ENCODE peak calls at places on chromosome 6, in five cellular contexts. L is H9, P is neuronal stem cell, V is H1, B is mesenchymal stem cell. O is an unnamed sample.
A peak's percentile ranks its signal among the peaks of the same experiment; 100 is the strongest.

GRCh38 chr6:149242883-149243282 is 74.6 kb upstream of the TAB2 start:
- DNase-seq in B (no peak), L (no peak), V (no peak), P (no peak), O (no peak)

GRCh38 chr6:44801188-44801587 is 413.7 kb downstream of the CDC5L start:
- DNase-seq in B (no peak), P (no peak), V (no peak), L (no peak), O (no peak)

GRCh38 chr6:20159781-20160540 is 52.3 kb downstream of the MBOAT1 start:
- DNase-seq in L (no peak), P (no peak), V (no peak), B (peak; percentile 2), O (no peak)

GRCh38 chr6:41072836-41073202 is at the start of gene NFYA:
- DNase-seq in B (peak; percentile 99), P (no peak), L (peak; percentile 99), V (no peak), O (no peak)

GRCh38 chr6:29980501-29980900 is 38.2 kb downstream of the HLA-A start:
- DNase-seq in V (no peak), P (no peak), L (no peak), B (no peak), O (no peak)

GRCh38 chr6:38612386-38612965 is 27.3 kb downstream of the BTBD9 start:
- DNase-seq in B (peak; percentile 74), L (no peak), V (no peak), P (no peak), O (no peak)

GRCh38 chr6:19804362-19805145 is 32.6 kb upstream of the ID4 start:
- DNase-seq in L (peak; percentile 96), P (peak; percentile 93), V (peak; percentile 82), B (peak; percentile 98), O (peak; percentile 98)

GRCh38 chr6:92008757-92009502 is 1410.4 kb downstream of the EPHA7 start:
- DNase-seq in V (no peak), B (no peak), L (no peak), P (no peak), O (peak; percentile 4)

GRCh38 chr6:152316024-152316423 is 321.1 kb downstream of the SYNE1 start:
- DNase-seq in V (no peak), B (peak; percentile 76), P (no peak), L (no peak), O (peak; percentile 70)
- H3K18ac ChIP-seq in V (no peak overlapping the region), B (no peak overlapping the region), P (no peak overlapping the region), L (no peak overlapping the region), O (no peak overlapping the region)

GRCh38 chr6:51865176-51865575 is 222.2 kb downstream of the PKHD1 start:
- DNase-seq in B (no peak), V (no peak), L (no peak), P (no peak), O (no peak)
- H2BK12ac ChIP-seq in B (no peak overlapping the region), V (no peak overlapping the region), L (no peak overlapping the region), P (no peak overlapping the region), O (no peak overlapping the region)

GRCh38 chr6:26028212-26028752 is 58.9 kb upstream of the HFE start:
- DNase-seq in V (no peak), B (no peak), L (no peak), P (no peak), O (no peak)
- H3K18ac ChIP-seq in V (peak overlapping the region; percentile 64), B (no peak overlapping the region), L (peak overlapping the region; percentile 83), P (no peak overlapping the region), O (no peak overlapping the region)

GRCh38 chr6:154558984-154559383 is 48.5 kb upstream of the CNKSR3 start:
- DNase-seq in V (no peak), P (no peak), L (no peak), B (no peak), O (no peak)

GRCh38 chr6:154565331-154565730 is 54.8 kb upstream of the CNKSR3 start:
- DNase-seq in B (no peak), P (no peak), L (no peak), V (no peak), O (no peak)

GRCh38 chr6:154566866-154567265 is 56.4 kb upstream of the CNKSR3 start:
- DNase-seq in V (no peak), P (no peak), B (no peak), L (no peak), O (no peak)

GRCh38 chr6:154558513-154558912 is 48.0 kb upstream of the CNKSR3 start:
- DNase-seq in B (no peak), V (no peak), P (no peak), L (no peak), O (no peak)

DNA sequence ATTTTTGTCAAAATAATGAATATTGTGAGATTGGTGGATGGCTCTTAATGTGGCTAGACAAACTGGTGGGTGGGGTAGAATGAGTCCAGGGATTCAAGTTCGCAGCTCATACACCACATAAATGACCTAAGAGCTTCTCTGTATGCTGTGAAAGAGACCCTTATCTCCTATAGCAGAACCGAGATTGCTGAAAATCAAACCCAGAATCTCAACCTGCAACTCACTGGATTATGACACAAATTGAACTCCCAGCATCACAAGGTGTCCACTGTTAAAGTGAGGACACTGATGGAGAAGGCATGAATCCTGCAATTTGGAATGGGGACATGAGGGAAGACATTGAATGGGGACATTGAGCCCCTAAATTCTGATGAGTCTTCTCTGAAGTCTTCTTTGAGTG is 51.3 kb upstream of the CNKSR3 start:
- DNase-seq in L (no peak), P (no peak), B (no peak), V (no peak), O (no peak)
- H2BK12ac ChIP-seq in L (no peak overlapping the region), P (no peak overlapping the region), B (no peak overlapping the region), V (no peak overlapping the region), O (no peak overlapping the region)

DNA sequence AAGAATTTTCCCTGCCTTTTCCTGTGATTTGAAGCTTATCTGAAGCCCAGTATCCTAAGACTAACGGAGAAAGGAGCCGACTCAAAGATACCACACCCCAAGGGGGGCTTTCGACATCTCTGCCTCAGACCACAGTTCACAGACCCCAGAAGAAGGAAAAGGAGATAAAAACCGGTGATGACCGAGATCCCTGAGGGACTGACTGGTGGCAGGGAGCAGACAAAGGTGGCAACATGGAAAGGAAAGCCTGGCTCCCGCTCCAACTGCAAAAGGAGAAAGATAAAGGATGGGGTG is 668 bp downstream of the STK38 start:
- DNase-seq in L (no peak), B (no peak), P (peak; percentile 27), V (no peak), O (peak; percentile 12)
- H3K18ac ChIP-seq in L (no peak overlapping the region), B (no peak overlapping the region), P (peak overlapping the region; percentile 46), V (peak overlapping the region; percentile 6), O (peak overlapping the region; percentile 16)

GRCh38 chr6:122821095-122821494 is 32.0 kb downstream of the SMPDL3A start:
- DNase-seq in V (no peak), L (no peak), B (no peak), P (no peak), O (no peak)

GRCh38 chr6:122829456-122829855 is 40.4 kb downstream of the SMPDL3A start:
- DNase-seq in L (peak; percentile 54), V (no peak), P (no peak), B (no peak), O (no peak)

DNA sequence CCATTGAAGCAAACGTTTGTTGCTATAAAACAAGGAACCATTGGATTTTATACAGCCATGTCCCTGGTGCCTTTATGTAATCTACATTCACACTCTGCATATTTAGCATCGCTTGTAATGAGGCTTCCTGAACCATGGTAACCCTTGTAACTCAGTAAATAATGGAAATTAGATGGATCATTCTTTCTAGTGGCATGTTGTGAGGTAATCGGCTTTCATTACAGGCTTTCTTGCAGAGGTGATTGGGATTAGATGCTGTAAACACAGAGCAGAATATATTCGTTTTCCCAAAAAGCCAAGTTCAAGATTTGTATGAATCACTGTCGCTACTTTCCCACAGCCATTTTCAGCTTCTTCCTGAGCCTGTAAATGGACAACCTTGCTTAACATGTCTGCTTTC is 36.1 kb downstream of the SMPDL3A start:
- DNase-seq in V (no peak), L (no peak), B (no peak), P (no peak), O (peak; percentile 44)
- H2BK12ac ChIP-seq in V (no peak overlapping the region), L (no peak overlapping the region), B (no peak overlapping the region), P (no peak overlapping the region), O (no peak overlapping the region)

GRCh38 chr6:150495126-150495525 is 104.6 kb upstream of the PLEKHG1 start:
- DNase-seq in P (no peak), B (no peak), L (no peak), V (no peak), O (no peak)
- H3K18ac ChIP-seq in P (no peak overlapping the region), B (no peak overlapping the region), L (no peak overlapping the region), V (no peak overlapping the region), O (no peak overlapping the region)